ENCODE peak calls at places on chromosome 2, in six cellular contexts. One of them, this sample, is unnamed.

GRCh38 chr2:228657807-228658402 is 476.4 kb upstream of the SPHKAP start:
- DNase-seq in nephron progenitor cell: no peak
- DNase-seq in skeletal muscle cell: no peak
- DNase-seq in GM04503: no peak
- DNase-seq in stomach: no peak
- DNase-seq in activated CD8-positive, alpha-beta memory T cell treated with anti-CD3 and anti-CD28 coated beads, Interleukin-2, amount 50 U/mL, for 4 hours: no peak
- DNase-seq in this sample: no peak

GRCh38 chr2:98743835-98744234 is 12.9 kb upstream of the MGAT4A start:
- DNase-seq in stomach: peak
- DNase-seq in GM04503: no peak
- DNase-seq in skeletal muscle cell: no peak
- DNase-seq in nephron progenitor cell: no peak
- DNase-seq in activated CD8-positive, alpha-beta memory T cell treated with anti-CD3 and anti-CD28 coated beads, Interleukin-2, amount 50 U/mL, for 4 hours: no peak
- DNase-seq in this sample: no peak

GRCh38 chr2:19244460-19245363 is 113.7 kb downstream of the OSR1 start:
- DNase-seq in activated CD8-positive, alpha-beta memory T cell treated with anti-CD3 and anti-CD28 coated beads, Interleukin-2, amount 50 U/mL, for 4 hours: no peak
- DNase-seq in skeletal muscle cell: no peak
- DNase-seq in nephron progenitor cell: no peak
- DNase-seq in stomach: no peak
- DNase-seq in GM04503: no peak
- DNase-seq in this sample: no peak

GRCh38 chr2:55153564-55154315 is 78.4 kb downstream of the CLHC1 start:
- DNase-seq in activated CD8-positive, alpha-beta memory T cell treated with anti-CD3 and anti-CD28 coated beads, Interleukin-2, amount 50 U/mL, for 4 hours: no peak
- DNase-seq in nephron progenitor cell: no peak
- DNase-seq in stomach: no peak
- DNase-seq in skeletal muscle cell: no peak
- DNase-seq in GM04503: no peak
- DNase-seq in this sample: no peak

GRCh38 chr2:109108740-109109139 is 20.3 kb upstream of the SH3RF3 start:
- DNase-seq in activated CD8-positive, alpha-beta memory T cell treated with anti-CD3 and anti-CD28 coated beads, Interleukin-2, amount 50 U/mL, for 4 hours: no peak
- DNase-seq in GM04503: no peak
- DNase-seq in skeletal muscle cell: no peak
- DNase-seq in stomach: no peak
- DNase-seq in nephron progenitor cell: no peak
- DNase-seq in this sample: peak

GRCh38 chr2:226115102-226115831 is 684.4 kb downstream of the IRS1 start:
- DNase-seq in nephron progenitor cell: no peak
- DNase-seq in GM04503: peak
- DNase-seq in stomach: no peak
- DNase-seq in skeletal muscle cell: peak
- DNase-seq in activated CD8-positive, alpha-beta memory T cell treated with anti-CD3 and anti-CD28 coated beads, Interleukin-2, amount 50 U/mL, for 4 hours: no peak
- DNase-seq in this sample: no peak

GRCh38 chr2:9373047-9373446 is 50.3 kb downstream of the ITGB1BP1 start:
- DNase-seq in nephron progenitor cell: no peak
- DNase-seq in activated CD8-positive, alpha-beta memory T cell treated with anti-CD3 and anti-CD28 coated beads, Interleukin-2, amount 50 U/mL, for 4 hours: no peak
- DNase-seq in stomach: no peak
- DNase-seq in skeletal muscle cell: no peak
- DNase-seq in GM04503: no peak
- DNase-seq in this sample: no peak

GRCh38 chr2:44155577-44156446 is 12.9 kb upstream of the PPM1B start:
- DNase-seq in activated CD8-positive, alpha-beta memory T cell treated with anti-CD3 and anti-CD28 coated beads, Interleukin-2, amount 50 U/mL, for 4 hours: no peak
- DNase-seq in nephron progenitor cell: no peak
- DNase-seq in skeletal muscle cell: peak
- DNase-seq in GM04503: no peak
- DNase-seq in stomach: no peak
- DNase-seq in this sample: no peak

GRCh38 chr2:235693279-235693678 is 199.4 kb downstream of the AGAP1 start:
- DNase-seq in nephron progenitor cell: no peak
- DNase-seq in skeletal muscle cell: no peak
- DNase-seq in activated CD8-positive, alpha-beta memory T cell treated with anti-CD3 and anti-CD28 coated beads, Interleukin-2, amount 50 U/mL, for 4 hours: no peak
- DNase-seq in stomach: no peak
- DNase-seq in GM04503: no peak
- DNase-seq in this sample: no peak

GRCh38 chr2:127355407-127356008 is 32.3 kb downstream of the MAP3K2 start:
- DNase-seq in stomach: no peak
- DNase-seq in skeletal muscle cell: no peak
- DNase-seq in activated CD8-positive, alpha-beta memory T cell treated with anti-CD3 and anti-CD28 coated beads, Interleukin-2, amount 50 U/mL, for 4 hours: peak
- DNase-seq in GM04503: no peak
- DNase-seq in nephron progenitor cell: no peak
- DNase-seq in this sample: no peak

This sample was measured in osteocyte.